ENCODE peak calls at places on chromosomes 11 and 22, in six cellular contexts. One of them, this sample, is unnamed.

GRCh38 chr22:44758354-44758969 is 6.1 kb downstream of the ARHGAP8 start:
- DNase-seq in stimulated activated CD4-positive, alpha-beta T cell treated with anti-CD3 and anti-CD28 coated beads, Interleukin-15, amount 100 ng/mL, for 24 hours: no peak
- DNase-seq in adrenal gland: no peak
- DNase-seq in skeletal muscle cell: no peak
- DNase-seq in pons: no peak
- DNase-seq in GM06990: no peak
- DNase-seq in this sample: no peak

GRCh38 chr22:50114221-50114981 is 24.6 kb downstream of the MOV10L1 start:
- DNase-seq in stimulated activated CD4-positive, alpha-beta T cell treated with anti-CD3 and anti-CD28 coated beads, Interleukin-15, amount 100 ng/mL, for 24 hours: no peak
- DNase-seq in adrenal gland: no peak
- DNase-seq in skeletal muscle cell: peak; percentile 22
- DNase-seq in pons: no peak
- DNase-seq in GM06990: no peak
- DNase-seq in this sample: no peak

GRCh38 chr11:2194877-2195755 is 23.5 kb upstream of the TH start:
- DNase-seq in stimulated activated CD4-positive, alpha-beta T cell treated with anti-CD3 and anti-CD28 coated beads, Interleukin-15, amount 100 ng/mL, for 24 hours: peak; percentile 69
- DNase-seq in adrenal gland: no peak
- DNase-seq in skeletal muscle cell: no peak
- DNase-seq in pons: no peak
- DNase-seq in GM06990: no peak
- DNase-seq in this sample: no peak

GRCh38 chr11:88454881-88455280 is 117.3 kb upstream of the CTSC start:
- DNase-seq in stimulated activated CD4-positive, alpha-beta T cell treated with anti-CD3 and anti-CD28 coated beads, Interleukin-15, amount 100 ng/mL, for 24 hours: no peak
- DNase-seq in adrenal gland: no peak
- DNase-seq in skeletal muscle cell: no peak
- DNase-seq in pons: no peak
- DNase-seq in GM06990: no peak
- DNase-seq in this sample: no peak

GRCh38 chr11:114196994-114197702 is 99.1 kb upstream of the NNMT start:
- DNase-seq in stimulated activated CD4-positive, alpha-beta T cell treated with anti-CD3 and anti-CD28 coated beads, Interleukin-15, amount 100 ng/mL, for 24 hours: no peak
- DNase-seq in adrenal gland: no peak
- DNase-seq in skeletal muscle cell: no peak
- DNase-seq in pons: peak; percentile 58
- DNase-seq in GM06990: no peak
- DNase-seq in this sample: no peak

GRCh38 chr11:6681949-6682348 is 1.2 kb downstream of the MRPL17 start:
- DNase-seq in stimulated activated CD4-positive, alpha-beta T cell treated with anti-CD3 and anti-CD28 coated beads, Interleukin-15, amount 100 ng/mL, for 24 hours: peak; percentile 27
- DNase-seq in adrenal gland: no peak
- DNase-seq in skeletal muscle cell: no peak
- DNase-seq in pons: no peak
- DNase-seq in GM06990: no peak
- DNase-seq in this sample: no peak

GRCh38 chr11:35483131-35483800 is 42.1 kb downstream of the PAMR1 start:
- DNase-seq in stimulated activated CD4-positive, alpha-beta T cell treated with anti-CD3 and anti-CD28 coated beads, Interleukin-15, amount 100 ng/mL, for 24 hours: no peak
- DNase-seq in adrenal gland: no peak
- DNase-seq in skeletal muscle cell: no peak
- DNase-seq in pons: no peak
- DNase-seq in GM06990: no peak
- DNase-seq in this sample: no peak

GRCh38 chr11:93169950-93170561 is 27.7 kb downstream of the SLC36A4 start:
- DNase-seq in stimulated activated CD4-positive, alpha-beta T cell treated with anti-CD3 and anti-CD28 coated beads, Interleukin-15, amount 100 ng/mL, for 24 hours: no peak
- DNase-seq in adrenal gland: no peak
- DNase-seq in skeletal muscle cell: no peak
- DNase-seq in pons: peak; percentile 34
- DNase-seq in GM06990: no peak
- DNase-seq in this sample: peak; percentile 7

GRCh38 chr11:93940395-93940794 is 80.8 kb upstream of the HEPHL1 start:
- DNase-seq in stimulated activated CD4-positive, alpha-beta T cell treated with anti-CD3 and anti-CD28 coated beads, Interleukin-15, amount 100 ng/mL, for 24 hours: no peak
- DNase-seq in adrenal gland: no peak
- DNase-seq in skeletal muscle cell: no peak
- DNase-seq in pons: no peak
- DNase-seq in GM06990: no peak
- DNase-seq in this sample: no peak

GRCh38 chr11:75330279-75330678 is 21.2 kb downstream of the ARRB1 start:
- DNase-seq in stimulated activated CD4-positive, alpha-beta T cell treated with anti-CD3 and anti-CD28 coated beads, Interleukin-15, amount 100 ng/mL, for 24 hours: no peak
- DNase-seq in adrenal gland: no peak
- DNase-seq in skeletal muscle cell: no peak
- DNase-seq in pons: no peak
- DNase-seq in GM06990: no peak
- DNase-seq in this sample: no peak

GRCh38 chr11:120337133-120337895 is 1.1 kb downstream of the ARHGEF12 start:
- DNase-seq in stimulated activated CD4-positive, alpha-beta T cell treated with anti-CD3 and anti-CD28 coated beads, Interleukin-15, amount 100 ng/mL, for 24 hours: peak; percentile 17
- DNase-seq in adrenal gland: peak; percentile 69
- DNase-seq in skeletal muscle cell: no peak
- DNase-seq in pons: peak; percentile 49
- DNase-seq in GM06990: peak; percentile 29
- DNase-seq in this sample: no peak

GRCh38 chr11:66068923-66069714 is 953 bp upstream of the PACS1 start:
- DNase-seq in stimulated activated CD4-positive, alpha-beta T cell treated with anti-CD3 and anti-CD28 coated beads, Interleukin-15, amount 100 ng/mL, for 24 hours: peak; percentile 46
- DNase-seq in adrenal gland: peak; percentile 78
- DNase-seq in skeletal muscle cell: peak; percentile 17
- DNase-seq in pons: peak; percentile 68
- DNase-seq in GM06990: peak; percentile 45
- DNase-seq in this sample: no peak

GRCh38 chr11:45930031-45930794 is 7.8 kb downstream of the LARGE2 start:
- DNase-seq in stimulated activated CD4-positive, alpha-beta T cell treated with anti-CD3 and anti-CD28 coated beads, Interleukin-15, amount 100 ng/mL, for 24 hours: peak; percentile 36
- DNase-seq in adrenal gland: no peak
- DNase-seq in skeletal muscle cell: no peak
- DNase-seq in pons: no peak
- DNase-seq in GM06990: peak; percentile 86
- DNase-seq in this sample: no peak

GRCh38 chr11:125071408-125071807 is 8.3 kb downstream of the SLC37A2 start:
- DNase-seq in stimulated activated CD4-positive, alpha-beta T cell treated with anti-CD3 and anti-CD28 coated beads, Interleukin-15, amount 100 ng/mL, for 24 hours: no peak
- DNase-seq in adrenal gland: peak; percentile 57
- DNase-seq in skeletal muscle cell: no peak
- DNase-seq in pons: no peak
- DNase-seq in GM06990: no peak
- DNase-seq in this sample: no peak

GRCh38 chr22:43013355-43014061 is 1.4 kb downstream of the PACSIN2 start:
- DNase-seq in stimulated activated CD4-positive, alpha-beta T cell treated with anti-CD3 and anti-CD28 coated beads, Interleukin-15, amount 100 ng/mL, for 24 hours: no peak
- DNase-seq in adrenal gland: peak; percentile 68
- DNase-seq in skeletal muscle cell: no peak
- DNase-seq in pons: no peak
- DNase-seq in GM06990: no peak
- DNase-seq in this sample: no peak

GRCh38 chr22:35431483-35432205 is 31.7 kb downstream of the MCM5 start:
- DNase-seq in stimulated activated CD4-positive, alpha-beta T cell treated with anti-CD3 and anti-CD28 coated beads, Interleukin-15, amount 100 ng/mL, for 24 hours: no peak
- DNase-seq in adrenal gland: no peak
- DNase-seq in skeletal muscle cell: no peak
- DNase-seq in pons: no peak
- DNase-seq in GM06990: no peak
- DNase-seq in this sample: no peak

GRCh38 chr11:95149659-95150294 is 60.1 kb downstream of the ENDOD1 start:
- DNase-seq in stimulated activated CD4-positive, alpha-beta T cell treated with anti-CD3 and anti-CD28 coated beads, Interleukin-15, amount 100 ng/mL, for 24 hours: no peak
- DNase-seq in adrenal gland: no peak
- DNase-seq in skeletal muscle cell: no peak
- DNase-seq in pons: peak; percentile 95
- DNase-seq in GM06990: no peak
- DNase-seq in this sample: no peak

GRCh38 chr11:14308114-14308896 is 50.7 kb downstream of the RRAS2 start:
- DNase-seq in stimulated activated CD4-positive, alpha-beta T cell treated with anti-CD3 and anti-CD28 coated beads, Interleukin-15, amount 100 ng/mL, for 24 hours: no peak
- DNase-seq in adrenal gland: no peak
- DNase-seq in skeletal muscle cell: no peak
- DNase-seq in pons: peak; percentile 9
- DNase-seq in GM06990: no peak
- DNase-seq in this sample: no peak

GRCh38 chr22:40009953-40010751 is 15.4 kb downstream of the FAM83F start:
- DNase-seq in stimulated activated CD4-positive, alpha-beta T cell treated with anti-CD3 and anti-CD28 coated beads, Interleukin-15, amount 100 ng/mL, for 24 hours: peak; percentile 34
- DNase-seq in adrenal gland: no peak
- DNase-seq in skeletal muscle cell: no peak
- DNase-seq in pons: no peak
- DNase-seq in GM06990: no peak
- DNase-seq in this sample: no peak

GRCh38 chr11:73655686-73656085 is 9.3 kb downstream of the PLEKHB1 start:
- DNase-seq in stimulated activated CD4-positive, alpha-beta T cell treated with anti-CD3 and anti-CD28 coated beads, Interleukin-15, amount 100 ng/mL, for 24 hours: no peak
- DNase-seq in adrenal gland: no peak
- DNase-seq in skeletal muscle cell: no peak
- DNase-seq in pons: no peak
- DNase-seq in GM06990: no peak
- DNase-seq in this sample: no peak